ENCODE peak calls at places on chromosomes 6 and 20, in six cellular contexts. F is NCI-H1105, D is endodermal cell, A is fibroblast of the aortic adventitia, N is SW 1271, R is hepatic stellate cell. V is an unnamed sample.

GRCh38 chr6:110826236-110827129 is 11.2 kb upstream of the CDK19 start:
- DNase-seq in A (peak; percentile 2), N (no peak), F (no peak), D (no peak), R (no peak), V (no peak)

GRCh38 chr6:41735427-41736206 is at the start of gene TFEB:
- DNase-seq in A (peak; percentile 89), D (peak; percentile 98), R (peak; percentile 97), F (peak; percentile 84), N (peak; percentile 84), V (peak; percentile 82)

GRCh38 chr6:112827793-112828192 is 480.7 kb downstream of the RFPL4B start:
- DNase-seq in D (no peak), F (no peak), N (no peak), R (no peak), A (peak; percentile 25), V (peak; percentile 30)

GRCh38 chr6:169789944-169790927 is 38.8 kb downstream of the ERMARD start:
- DNase-seq in A (peak; percentile 71), R (peak; percentile 93), F (peak; percentile 84), D (peak; percentile 93), N (peak; percentile 65), V (peak; percentile 73)

GRCh38 chr6:42320762-42321161 is 103.1 kb upstream of the MRPS10 start:
- DNase-seq in F (no peak), A (no peak), D (no peak), N (no peak), R (no peak), V (peak; percentile 11)

GRCh38 chr6:47478233-47479155 is 905 bp downstream of the CD2AP start:
- DNase-seq in F (no peak), D (peak; percentile 63), R (peak; percentile 34), A (peak; percentile 35), N (peak; percentile 58), V (peak; percentile 37)

GRCh38 chr20:63467294-63468083 is 5.0 kb downstream of the KCNQ2 start:
- DNase-seq in F (no peak), A (no peak), N (no peak), D (no peak), R (no peak), V (no peak)

GRCh38 chr6:61622601-61623000 is 663.4 kb downstream of the KHDRBS2 start:
- DNase-seq in N (no peak), D (no peak), A (no peak), F (no peak), R (no peak), V (no peak)

GRCh38 chr6:81752084-81752968 is at the start of gene TENT5A:
- DNase-seq in N (peak; percentile 83), R (peak; percentile 87), A (peak; percentile 92), D (peak; percentile 95), F (peak; percentile 72), V (peak; percentile 89)

GRCh38 chr20:59933296-59933848 is at the start of gene SYCP2:
- DNase-seq in F (no peak), D (no peak), R (peak; percentile 77), A (peak; percentile 12), N (peak; percentile 95), V (peak; percentile 28)

V was measured in fibroblast of lung.